ENCODE peak calls at places on chromosomes 7 and 10, in seven cellular contexts. B, C, H, N, S, F and P are unnamed samples.

GRCh38 chr7:54995166-54995565 is 23.7 kb upstream of the EGFR start:
- DNase-seq in B (no peak), C (no peak), H (no peak), N (no peak), S (no peak), F (no peak), P (no peak)

GRCh38 chr10:46294641-46295230 is 7.9 kb downstream of the ANTXRL start:
- DNase-seq in B (no peak), C (no peak), H (no peak), N (no peak), S (no peak), F (no peak), P (no peak)

GRCh38 chr10:119706521-119707278 is 19.1 kb upstream of the INPP5F start:
- DNase-seq in B (no peak), C (no peak), H (no peak), N (no peak), S (no peak), F (no peak), P (no peak)

GRCh38 chr10:93085272-93085859 is 11.7 kb downstream of the CYP26A1 start:
- DNase-seq in B (no peak), C (no peak), H (no peak), N (no peak), S (no peak), F (no peak), P (no peak)

GRCh38 chr7:132416395-132416794 is 159.9 kb downstream of the PLXNA4 start:
- DNase-seq in B (no peak), C (no peak), H (no peak), N (no peak), S (no peak), F (no peak), P (no peak)

GRCh38 chr7:135856356-135857144 is 107.9 kb upstream of the FAM180A start:
- DNase-seq in B (no peak), C (no peak), H (no peak), N (peak; percentile 56), S (no peak), F (no peak), P (no peak)

GRCh38 chr7:30473393-30473775 is 5.2 kb downstream of the NOD1 start:
- DNase-seq in B (no peak), C (no peak), H (no peak), N (no peak), S (no peak), F (no peak), P (no peak)

GRCh38 chr10:104077282-104078151 is 8.2 kb downstream of the COL17A1 start:
- DNase-seq in B (no peak), C (no peak), H (peak; percentile 53), N (no peak), S (no peak), F (no peak), P (no peak)

GRCh38 chr10:82942572-82943091 is 1067.6 kb downstream of the NRG3 start:
- DNase-seq in B (no peak), C (no peak), H (no peak), N (no peak), S (no peak), F (no peak), P (no peak)

GRCh38 chr10:9636206-9636605 is 1381.5 kb upstream of the CELF2 start:
- DNase-seq in B (no peak), C (no peak), H (no peak), N (no peak), S (no peak), F (no peak), P (no peak)

GRCh38 chr10:30413996-30414576 is 19.9 kb upstream of the MAP3K8 start:
- DNase-seq in B (no peak), C (peak; percentile 62), H (peak; percentile 32), N (peak; percentile 73), S (no peak), F (no peak), P (no peak)

GRCh38 chr7:37284805-37285211 is 163.9 kb downstream of the ELMO1 start:
- DNase-seq in B (no peak), C (peak; percentile 38), H (peak; percentile 69), N (peak; percentile 36), S (no peak), F (peak; percentile 59), P (peak; percentile 52)

GRCh38 chr10:7558036-7558435 is 108.7 kb downstream of the ITIH5 start:
- DNase-seq in B (no peak), C (no peak), H (no peak), N (no peak), S (no peak), F (no peak), P (no peak)

GRCh38 chr10:36236341-36236740 is 594.2 kb upstream of the FZD8 start:
- DNase-seq in B (no peak), C (no peak), H (no peak), N (no peak), S (no peak), F (no peak), P (no peak)

GRCh38 chr7:20268832-20269231 is 51.6 kb upstream of the MACC1 start:
- DNase-seq in B (no peak), C (no peak), H (no peak), N (peak; percentile 21), S (no peak), F (no peak), P (no peak)

GRCh38 chr7:104923010-104923421 is 91.0 kb upstream of the KMT2E start:
- DNase-seq in B (no peak), C (peak; percentile 54), H (peak; percentile 57), N (peak; percentile 86), S (no peak), F (peak; percentile 84), P (peak; percentile 79)

GRCh38 chr7:39952378-39952777 is 2.3 kb downstream of the CDK13 start:
- DNase-seq in B (no peak), C (no peak), H (no peak), N (peak; percentile 35), S (no peak), F (no peak), P (no peak)

GRCh38 chr10:129057856-129058663 is 409.0 kb upstream of the MGMT start:
- DNase-seq in B (no peak), C (no peak), H (no peak), N (no peak), S (no peak), F (no peak), P (no peak)

GRCh38 chr7:32785365-32785764 is 106.2 kb downstream of the KBTBD2 start:
- DNase-seq in B (no peak), C (no peak), H (no peak), N (no peak), S (no peak), F (no peak), P (no peak)

GRCh38 chr7:155984609-155985405 is 172.5 kb upstream of the SHH start:
- DNase-seq in B (no peak), C (no peak), H (no peak), N (no peak), S (peak; percentile 20), F (no peak), P (no peak)

GRCh38 chr7:102431617-102432298 is 1.6 kb upstream of the ORAI2 start:
- DNase-seq in B (no peak), C (no peak), H (peak; percentile 42), N (peak; percentile 62), S (no peak), F (no peak), P (no peak)

GRCh38 chr10:106872176-106872575 is 292.3 kb downstream of the SORCS1 start:
- DNase-seq in B (no peak), C (no peak), H (no peak), N (no peak), S (no peak), F (no peak), P (no peak)

GRCh38 chr10:35369049-35369760 is 32.9 kb downstream of the CCNY start:
- DNase-seq in B (no peak), C (no peak), H (no peak), N (no peak), S (no peak), F (no peak), P (no peak)

GRCh38 chr10:34824870-34825269 is 9.8 kb upstream of the PARD3 start:
- DNase-seq in B (no peak), C (no peak), H (peak; percentile 58), N (peak; percentile 42), S (no peak), F (no peak), P (no peak)

GRCh38 chr7:141978351-141978750 is 4.8 kb upstream of the TAS2R38 start:
- DNase-seq in B (no peak), C (no peak), H (no peak), N (no peak), S (no peak), F (no peak), P (no peak)

GRCh38 chr7:141973673-141974072 is at the start of gene TAS2R38:
- DNase-seq in B (no peak), C (no peak), H (no peak), N (no peak), S (no peak), F (no peak), P (no peak)

GRCh38 chr7:141974831-141975230 is 1.3 kb upstream of the TAS2R38 start:
- DNase-seq in B (no peak), C (no peak), H (peak; percentile 18), N (peak; percentile 52), S (no peak), F (no peak), P (peak; percentile 44)

GRCh38 chr7:141976524-141977245 is 3.1 kb upstream of the TAS2R38 start:
- DNase-seq in B (no peak), C (no peak), H (no peak), N (no peak), S (no peak), F (no peak), P (no peak)

GRCh38 chr7:141975806-141976523 is 2.4 kb upstream of the TAS2R38 start:
- DNase-seq in B (no peak), C (peak; percentile 79), H (peak; percentile 74), N (peak; percentile 71), S (peak; percentile 71), F (peak; percentile 87), P (peak; percentile 85)
- H3K4me3 ChIP-seq in B (peak overlapping the region; percentile 6), C (no peak overlapping the region), H (peak overlapping the region; percentile 12), N (peak overlapping the region; percentile 60), S (no peak overlapping the region), F (peak overlapping the region; percentile 42), P (peak overlapping the region; percentile 18)

GRCh38 chr7:5230272-5231067 is 40.4 kb downstream of the WIPI2 start:
- DNase-seq in B (no peak), C (no peak), H (peak; percentile 13), N (no peak), S (no peak), F (peak; percentile 67), P (no peak)
- H3K36me3 ChIP-seq in B (peaks cover 76% of the 10 kb centered on the region), C (peaks cover 53% of the 10 kb centered on the region), H (peaks cover 28% of the 10 kb centered on the region), N (peaks cover 3% of the 10 kb centered on the region), S (peaks cover 37% of the 10 kb centered on the region), F (peaks cover 75% of the 10 kb centered on the region), P (peaks cover 8% of the 10 kb centered on the region)

DNA sequence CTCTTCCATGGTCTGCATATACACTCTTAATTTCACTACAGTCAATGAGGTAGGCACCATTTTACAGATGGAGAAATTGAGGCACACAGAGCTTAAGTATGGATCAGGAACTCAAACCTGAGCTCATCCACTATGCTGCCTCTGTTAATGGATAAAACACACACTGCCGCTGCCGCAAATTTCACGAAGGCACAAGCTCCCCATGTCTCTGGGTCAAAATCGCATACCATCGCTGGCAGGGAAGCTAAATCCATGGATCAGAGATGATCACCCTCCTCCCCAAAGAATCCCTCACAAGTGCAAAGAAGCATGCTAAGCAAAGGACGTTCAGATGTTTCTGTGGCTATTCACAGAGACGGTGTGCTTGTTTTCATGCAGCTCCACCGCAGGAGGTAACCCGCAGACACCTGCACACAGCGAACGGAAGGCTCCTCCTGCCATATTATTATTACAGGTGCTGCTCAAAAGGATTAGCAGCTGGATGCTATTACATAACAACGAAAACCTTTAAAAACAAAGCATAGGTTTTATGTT is 109.3 kb downstream of the UBE2H start:
- DNase-seq in B (no peak), C (no peak), H (peak; percentile 40), N (no peak), S (no peak), F (no peak), P (no peak)
- H3K4me3 ChIP-seq in B (no peak overlapping the region), C (no peak overlapping the region), H (no peak overlapping the region), N (no peak overlapping the region), S (no peak overlapping the region), F (no peak overlapping the region), P (no peak overlapping the region)

GRCh38 chr7:100881136-100881535 is 6.2 kb downstream of the SRRT start:
- DNase-seq in B (no peak), C (no peak), H (no peak), N (no peak), S (no peak), F (no peak), P (no peak)
- H3K36me3 ChIP-seq in B (peaks cover 74% of the 10 kb centered on the region), C (peaks cover 99% of the 10 kb centered on the region), H (peaks cover 51% of the 10 kb centered on the region), N (peaks cover 75% of the 10 kb centered on the region), S (peaks cover 15% of the 10 kb centered on the region), F (peaks cover 97% of the 10 kb centered on the region), P (peaks cover 5% of the 10 kb centered on the region)